ENCODE peak calls at places on chromosomes 16 and 17, in six cellular contexts. One of them, this sample, is unnamed.

GRCh38 chr16:54431041-54431996 is 144.7 kb upstream of the IRX3 start:
- DNase-seq in mesenchymal stem cell: peak
- DNase-seq in H1: no peak
- DNase-seq in trophoblast cell: peak
- DNase-seq in IMR-90: no peak
- DNase-seq in H9: no peak
- DNase-seq in this sample: no peak

GRCh38 chr17:48351916-48352332 is 78.1 kb downstream of the SKAP1 start:
- DNase-seq in mesenchymal stem cell: peak
- DNase-seq in IMR-90: peak
- DNase-seq in trophoblast cell: peak
- DNase-seq in H9: no peak
- DNase-seq in H1: no peak
- DNase-seq in this sample: peak

GRCh38 chr16:74153773-74154172 is 142.8 kb upstream of the PSMD7 start:
- DNase-seq in mesenchymal stem cell: no peak
- DNase-seq in H1: no peak
- DNase-seq in H9: no peak
- DNase-seq in trophoblast cell: no peak
- DNase-seq in IMR-90: no peak
- DNase-seq in this sample: no peak

GRCh38 chr17:10579270-10579669 is 29.8 kb upstream of the MYH2 start:
- DNase-seq in IMR-90: no peak
- DNase-seq in trophoblast cell: no peak
- DNase-seq in H9: no peak
- DNase-seq in mesenchymal stem cell: no peak
- DNase-seq in H1: no peak
- DNase-seq in this sample: no peak

GRCh38 chr16:45454-45853 is 8.0 kb downstream of the POLR3K start:
- DNase-seq in H9: no peak
- DNase-seq in H1: no peak
- DNase-seq in IMR-90: no peak
- DNase-seq in trophoblast cell: no peak
- DNase-seq in mesenchymal stem cell: no peak
- DNase-seq in this sample: no peak

GRCh38 chr17:44906987-44907681 is 7.9 kb upstream of the EFTUD2 start:
- DNase-seq in H9: peak
- DNase-seq in mesenchymal stem cell: peak
- DNase-seq in H1: no peak
- DNase-seq in IMR-90: peak
- DNase-seq in trophoblast cell: no peak
- DNase-seq in this sample: no peak

GRCh38 chr17:30332057-30332542 is 1.8 kb downstream of the TMIGD1 start:
- DNase-seq in trophoblast cell: no peak
- DNase-seq in IMR-90: peak
- DNase-seq in H1: no peak
- DNase-seq in H9: no peak
- DNase-seq in mesenchymal stem cell: peak
- DNase-seq in this sample: no peak

GRCh38 chr16:24204150-24204665 is 51.9 kb upstream of the CACNG3 start:
- DNase-seq in mesenchymal stem cell: no peak
- DNase-seq in H9: no peak
- DNase-seq in H1: no peak
- DNase-seq in trophoblast cell: no peak
- DNase-seq in IMR-90: no peak
- DNase-seq in this sample: no peak

GRCh38 chr17:8623591-8623990 is 6.9 kb downstream of the MYH10 start:
- DNase-seq in mesenchymal stem cell: no peak
- DNase-seq in H1: no peak
- DNase-seq in IMR-90: no peak
- DNase-seq in trophoblast cell: peak
- DNase-seq in H9: no peak
- DNase-seq in this sample: no peak

GRCh38 chr16:48152226-48152625 is 3.6 kb downstream of the ABCC12 start:
- DNase-seq in H9: no peak
- DNase-seq in mesenchymal stem cell: no peak
- DNase-seq in trophoblast cell: no peak
- DNase-seq in IMR-90: no peak
- DNase-seq in H1: no peak
- DNase-seq in this sample: no peak

GRCh38 chr16:89723279-89724250 is 2.2 kb downstream of the ZNF276 start:
- DNase-seq in H9: no peak
- DNase-seq in mesenchymal stem cell: no peak
- DNase-seq in trophoblast cell: no peak
- DNase-seq in H1: no peak
- DNase-seq in IMR-90: peak
- DNase-seq in this sample: no peak

GRCh38 chr16:78307824-78308528 is 208.5 kb downstream of the WWOX start:
- DNase-seq in trophoblast cell: peak
- DNase-seq in H1: no peak
- DNase-seq in IMR-90: no peak
- DNase-seq in H9: no peak
- DNase-seq in mesenchymal stem cell: no peak
- DNase-seq in this sample: no peak

GRCh38 chr17:48630009-48630924 is 4.1 kb upstream of the HOXB9 start:
- DNase-seq in H9: peak
- DNase-seq in trophoblast cell: no peak
- DNase-seq in IMR-90: no peak
- DNase-seq in H1: no peak
- DNase-seq in mesenchymal stem cell: no peak
- DNase-seq in this sample: no peak

GRCh38 chr17:15048381-15048780 is 216.7 kb downstream of the PMP22 start:
- DNase-seq in H9: no peak
- DNase-seq in trophoblast cell: no peak
- DNase-seq in H1: no peak
- DNase-seq in IMR-90: no peak
- DNase-seq in mesenchymal stem cell: peak
- DNase-seq in this sample: no peak

GRCh38 chr17:49604314-49604869 is 28.7 kb downstream of the NXPH3 start:
- DNase-seq in IMR-90: no peak
- DNase-seq in trophoblast cell: no peak
- DNase-seq in mesenchymal stem cell: no peak
- DNase-seq in H9: no peak
- DNase-seq in H1: no peak
- DNase-seq in this sample: no peak

GRCh38 chr17:79986441-79987186 is 49.1 kb downstream of the TBC1D16 start:
- DNase-seq in H1: no peak
- DNase-seq in mesenchymal stem cell: no peak
- DNase-seq in IMR-90: peak
- DNase-seq in H9: no peak
- DNase-seq in trophoblast cell: no peak
- DNase-seq in this sample: no peak

GRCh38 chr16:11726008-11726407 is 16.6 kb downstream of the TXNDC11 start:
- DNase-seq in IMR-90: no peak
- DNase-seq in trophoblast cell: no peak
- DNase-seq in mesenchymal stem cell: no peak
- DNase-seq in H1: no peak
- DNase-seq in H9: no peak
- DNase-seq in this sample: no peak

GRCh38 chr16:88349903-88350900 is 32.6 kb upstream of the ZNF469 start:
- DNase-seq in H9: no peak
- DNase-seq in mesenchymal stem cell: no peak
- DNase-seq in IMR-90: no peak
- DNase-seq in trophoblast cell: no peak
- DNase-seq in H1: no peak
- DNase-seq in this sample: no peak

GRCh38 chr16:3180445-3180878 is 7.5 kb upstream of the OR1F1 start:
- DNase-seq in trophoblast cell: no peak
- DNase-seq in mesenchymal stem cell: peak
- DNase-seq in H9: peak
- DNase-seq in IMR-90: no peak
- DNase-seq in H1: no peak
- DNase-seq in this sample: no peak

GRCh38 chr16:56938664-56939513 is 6.9 kb downstream of the HERPUD1 start:
- DNase-seq in mesenchymal stem cell: no peak
- DNase-seq in H1: no peak
- DNase-seq in trophoblast cell: peak
- DNase-seq in IMR-90: no peak
- DNase-seq in H9: no peak
- DNase-seq in this sample: no peak

GRCh38 chr16:2160915-2161551 is 5.5 kb downstream of the TRAF7 start:
- DNase-seq in H1: no peak
- DNase-seq in IMR-90: peak
- DNase-seq in H9: no peak
- DNase-seq in mesenchymal stem cell: no peak
- DNase-seq in trophoblast cell: no peak
- DNase-seq in this sample: no peak

GRCh38 chr17:11900655-11901054 is 96.6 kb downstream of the ZNF18 start:
- DNase-seq in H1: no peak
- DNase-seq in mesenchymal stem cell: no peak
- DNase-seq in H9: no peak
- DNase-seq in IMR-90: no peak
- DNase-seq in trophoblast cell: no peak
- DNase-seq in this sample: no peak
- H4K91ac ChIP-seq in H1: peak
- H4K91ac ChIP-seq in mesenchymal stem cell: no peak
- H4K91ac ChIP-seq in H9: no peak
- H4K91ac ChIP-seq in IMR-90: no peak
- H4K91ac ChIP-seq in trophoblast cell: no peak
- H4K91ac ChIP-seq in this sample: no peak

GRCh38 chr17:6592193-6592592 is 35.8 kb upstream of the PITPNM3 start:
- DNase-seq in IMR-90: peak
- DNase-seq in H9: no peak
- DNase-seq in mesenchymal stem cell: peak
- DNase-seq in trophoblast cell: peak
- DNase-seq in H1: no peak
- DNase-seq in this sample: no peak

GRCh38 chr17:6591599-6592158 is 35.3 kb upstream of the PITPNM3 start:
- DNase-seq in IMR-90: peak
- DNase-seq in H9: no peak
- DNase-seq in trophoblast cell: peak
- DNase-seq in H1: no peak
- DNase-seq in mesenchymal stem cell: peak
- DNase-seq in this sample: no peak

GRCh38 chr17:6589266-6589946 is 33.1 kb upstream of the PITPNM3 start:
- DNase-seq in trophoblast cell: peak
- DNase-seq in mesenchymal stem cell: no peak
- DNase-seq in H1: no peak
- DNase-seq in IMR-90: peak
- DNase-seq in H9: no peak
- DNase-seq in this sample: no peak

GRCh38 chr17:6587310-6587709 is 31.0 kb upstream of the PITPNM3 start:
- DNase-seq in mesenchymal stem cell: no peak
- DNase-seq in H9: no peak
- DNase-seq in trophoblast cell: no peak
- DNase-seq in IMR-90: no peak
- DNase-seq in H1: no peak
- DNase-seq in this sample: no peak

GRCh38 chr17:6588165-6588564 is 31.8 kb upstream of the PITPNM3 start:
- DNase-seq in trophoblast cell: no peak
- DNase-seq in H9: no peak
- DNase-seq in H1: no peak
- DNase-seq in IMR-90: no peak
- DNase-seq in mesenchymal stem cell: no peak
- DNase-seq in this sample: no peak
- H3K18ac ChIP-seq in trophoblast cell: no peak
- H3K18ac ChIP-seq in H9: no peak
- H3K18ac ChIP-seq in H1: no peak
- H3K18ac ChIP-seq in IMR-90: no peak
- H3K18ac ChIP-seq in mesenchymal stem cell: no peak
- H3K18ac ChIP-seq in this sample: no peak

GRCh38 chr16:68733570-68733969 is 3.5 kb upstream of the CDH1 start:
- DNase-seq in H1: no peak
- DNase-seq in trophoblast cell: no peak
- DNase-seq in H9: no peak
- DNase-seq in mesenchymal stem cell: no peak
- DNase-seq in IMR-90: no peak
- DNase-seq in this sample: no peak

GRCh38 chr16:68732068-68732680 is 4.9 kb upstream of the CDH1 start:
- DNase-seq in H1: no peak
- DNase-seq in H9: peak
- DNase-seq in trophoblast cell: peak
- DNase-seq in IMR-90: no peak
- DNase-seq in mesenchymal stem cell: no peak
- DNase-seq in this sample: no peak

GRCh38 chr16:68728558-68728957 is 8.5 kb upstream of the CDH1 start:
- DNase-seq in IMR-90: no peak
- DNase-seq in H9: no peak
- DNase-seq in trophoblast cell: peak
- DNase-seq in H1: no peak
- DNase-seq in mesenchymal stem cell: no peak
- DNase-seq in this sample: no peak

GRCh38 chr16:68732741-68733399 is 4.2 kb upstream of the CDH1 start:
- DNase-seq in H1: no peak
- DNase-seq in mesenchymal stem cell: no peak
- DNase-seq in trophoblast cell: peak
- DNase-seq in IMR-90: no peak
- DNase-seq in H9: no peak
- DNase-seq in this sample: no peak

DNA sequence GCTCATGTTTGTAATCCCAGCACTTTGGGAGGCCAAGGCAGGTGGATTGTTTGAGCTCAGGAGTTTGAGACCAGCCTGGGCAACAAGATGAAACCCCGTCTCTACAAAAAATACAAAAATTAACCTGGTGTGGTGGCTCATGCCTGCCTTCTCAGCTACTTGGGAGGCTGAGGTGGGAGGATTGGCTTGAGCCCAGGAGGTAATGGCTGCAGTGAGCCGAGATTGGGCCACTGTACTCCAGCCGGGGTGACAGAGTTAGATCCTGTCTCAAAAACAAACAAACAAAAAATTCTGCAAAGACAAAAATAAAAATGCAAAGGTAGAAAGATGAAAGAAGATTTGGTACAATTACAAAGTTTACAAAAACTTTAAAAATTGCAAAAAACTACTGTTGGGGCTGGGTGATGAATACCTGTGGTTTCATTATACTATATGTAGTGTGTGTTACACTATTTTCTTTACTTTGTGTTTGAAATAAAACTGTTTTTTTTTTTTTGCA is 5.5 kb upstream of the CDH1 start:
- DNase-seq in trophoblast cell: no peak
- DNase-seq in H1: no peak
- DNase-seq in IMR-90: no peak
- DNase-seq in mesenchymal stem cell: no peak
- DNase-seq in H9: no peak
- DNase-seq in this sample: no peak
- H4K91ac ChIP-seq in trophoblast cell: peak
- H4K91ac ChIP-seq in H1: no peak
- H4K91ac ChIP-seq in IMR-90: no peak
- H4K91ac ChIP-seq in mesenchymal stem cell: no peak
- H4K91ac ChIP-seq in H9: no peak
- H4K91ac ChIP-seq in this sample: no peak

GRCh38 chr16:72736074-72736473 is 311.9 kb downstream of the ZFHX3 start:
- DNase-seq in IMR-90: no peak
- DNase-seq in trophoblast cell: no peak
- DNase-seq in H9: no peak
- DNase-seq in H1: no peak
- DNase-seq in mesenchymal stem cell: no peak
- DNase-seq in this sample: no peak

GRCh38 chr16:72740346-72740745 is 307.6 kb downstream of the ZFHX3 start:
- DNase-seq in H9: no peak
- DNase-seq in H1: no peak
- DNase-seq in mesenchymal stem cell: peak
- DNase-seq in trophoblast cell: peak
- DNase-seq in IMR-90: peak
- DNase-seq in this sample: no peak

GRCh38 chr16:72743011-72743761 is 304.7 kb downstream of the ZFHX3 start:
- DNase-seq in H1: no peak
- DNase-seq in trophoblast cell: no peak
- DNase-seq in H9: no peak
- DNase-seq in mesenchymal stem cell: peak
- DNase-seq in IMR-90: no peak
- DNase-seq in this sample: no peak

GRCh38 chr16:72744064-72744793 is 303.7 kb downstream of the ZFHX3 start:
- DNase-seq in trophoblast cell: no peak
- DNase-seq in H9: no peak
- DNase-seq in H1: no peak
- DNase-seq in IMR-90: no peak
- DNase-seq in mesenchymal stem cell: no peak
- DNase-seq in this sample: no peak

GRCh38 chr16:72739577-72739976 is 308.4 kb downstream of the ZFHX3 start:
- DNase-seq in H1: no peak
- DNase-seq in trophoblast cell: peak
- DNase-seq in mesenchymal stem cell: peak
- DNase-seq in H9: no peak
- DNase-seq in IMR-90: peak
- DNase-seq in this sample: no peak
- H3K18ac ChIP-seq in H1: no peak
- H3K18ac ChIP-seq in trophoblast cell: no peak
- H3K18ac ChIP-seq in mesenchymal stem cell: no peak
- H3K18ac ChIP-seq in H9: no peak
- H3K18ac ChIP-seq in IMR-90: no peak
- H3K18ac ChIP-seq in this sample: no peak

This sample was measured in neuronal stem cell.